ENCODE peak calls at places on chromosomes 11 and 22, in six cellular contexts. Q, P, T, Y, K and J are unnamed samples.

GRCh38 chr22:24506802-24507438 is 11.8 kb downstream of the UPB1 start:
- DNase-seq in T (no peak), K (peak), Q (no peak), P (no peak), Y (no peak), J (no peak)

GRCh38 chr11:11659567-11660341 is 37.9 kb upstream of the GALNT18 start:
- DNase-seq in P (no peak), T (no peak), Y (peak), Q (no peak), K (no peak), J (no peak)

GRCh38 chr22:45211848-45212247 is 28.8 kb downstream of the KIAA0930 start:
- DNase-seq in K (no peak), Y (no peak), T (no peak), Q (no peak), P (no peak), J (no peak)

GRCh38 chr22:42680648-42681047 is 31.5 kb upstream of the CYB5R3 start:
- DNase-seq in T (no peak), Y (no peak), Q (peak), K (peak), P (peak), J (peak)

GRCh38 chr11:133747409-133747808 is 97.9 kb downstream of the SPATA19 start:
- DNase-seq in Q (no peak), T (no peak), P (no peak), Y (no peak), K (no peak), J (no peak)

GRCh38 chr11:66322732-66323427 is 6.0 kb upstream of the CD248 start:
- DNase-seq in T (no peak), P (no peak), K (no peak), Y (no peak), Q (no peak), J (no peak)

GRCh38 chr22:36048911-36049677 is 20.5 kb upstream of the RBFOX2 start:
- DNase-seq in Q (no peak), T (no peak), K (no peak), P (no peak), Y (no peak), J (no peak)

GRCh38 chr11:66022401-66023185 is 3.7 kb downstream of the CATSPER1 start:
- DNase-seq in Y (peak), P (no peak), Q (no peak), T (peak), K (peak), J (no peak)

GRCh38 chr11:32122200-32122599 is 31.3 kb downstream of the RCN1 start:
- DNase-seq in T (no peak), P (no peak), Q (no peak), K (no peak), Y (no peak), J (no peak)

GRCh38 chr11:118079507-118079906 is 2.6 kb downstream of the TMPRSS4 start:
- DNase-seq in K (no peak), P (no peak), Q (no peak), T (no peak), Y (no peak), J (no peak)

GRCh38 chr11:89487016-89487415 is 4.2 kb downstream of the NOX4 start:
- DNase-seq in K (no peak), P (no peak), T (no peak), Q (no peak), Y (no peak), J (no peak)

GRCh38 chr11:12269104-12269441 is 108.3 kb upstream of the PARVA start:
- DNase-seq in T (peak), Y (no peak), Q (no peak), P (no peak), K (no peak), J (no peak)

GRCh38 chr11:9066432-9066925 is 24.9 kb downstream of the SCUBE2 start:
- DNase-seq in T (no peak), Y (no peak), P (no peak), Q (no peak), K (no peak), J (no peak)

GRCh38 chr11:69369945-69370344 is 76.0 kb downstream of the MYEOV start:
- DNase-seq in T (no peak), P (no peak), K (no peak), Q (no peak), Y (no peak), J (no peak)

GRCh38 chr11:27926056-27926455 is 181.9 kb downstream of the KIF18A start:
- DNase-seq in Y (no peak), P (no peak), Q (no peak), K (no peak), T (no peak), J (no peak)

GRCh38 chr11:4181780-4182721 is 87.5 kb downstream of the RRM1 start:
- DNase-seq in T (peak), Q (peak), Y (peak), K (no peak), P (no peak), J (no peak)